ENCODE peak calls at places on chromosomes 2 and 18, in seven cellular contexts. One of them, this sample, is unnamed.

GRCh38 chr2:112768432-112768831 is 4.0 kb upstream of the CKAP2L start:
- DNase-seq in mesothelial cell of epicardium: no peak
- DNase-seq in renal cortical epithelial cell: peak
- DNase-seq in A549: no peak
- DNase-seq in MCF 10A: no peak
- DNase-seq in CD4-positive, alpha-beta T cell: no peak
- DNase-seq in CD8-positive, alpha-beta T cell: no peak
- DNase-seq in this sample: peak

GRCh38 chr2:52210161-52210560 is 1178.2 kb upstream of the NRXN1 start:
- DNase-seq in mesothelial cell of epicardium: no peak
- DNase-seq in renal cortical epithelial cell: no peak
- DNase-seq in A549: no peak
- DNase-seq in MCF 10A: peak
- DNase-seq in CD4-positive, alpha-beta T cell: no peak
- DNase-seq in CD8-positive, alpha-beta T cell: no peak
- DNase-seq in this sample: no peak

GRCh38 chr2:38505779-38506178 is 96.9 kb downstream of the HNRNPLL start:
- DNase-seq in mesothelial cell of epicardium: no peak
- DNase-seq in renal cortical epithelial cell: peak
- DNase-seq in A549: no peak
- DNase-seq in MCF 10A: peak
- DNase-seq in CD4-positive, alpha-beta T cell: no peak
- DNase-seq in CD8-positive, alpha-beta T cell: no peak
- DNase-seq in this sample: peak

GRCh38 chr2:144233226-144234114 is 286.4 kb downstream of the ZEB2 start:
- DNase-seq in mesothelial cell of epicardium: no peak
- DNase-seq in renal cortical epithelial cell: no peak
- DNase-seq in A549: no peak
- DNase-seq in MCF 10A: no peak
- DNase-seq in CD4-positive, alpha-beta T cell: no peak
- DNase-seq in CD8-positive, alpha-beta T cell: no peak
- DNase-seq in this sample: no peak

GRCh38 chr2:54599914-54600313 is 123.5 kb upstream of the EML6 start:
- DNase-seq in mesothelial cell of epicardium: no peak
- DNase-seq in renal cortical epithelial cell: no peak
- DNase-seq in A549: no peak
- DNase-seq in MCF 10A: peak
- DNase-seq in CD4-positive, alpha-beta T cell: no peak
- DNase-seq in CD8-positive, alpha-beta T cell: peak
- DNase-seq in this sample: peak

GRCh38 chr2:9638532-9638931 is 7.7 kb upstream of the YWHAQ start:
- DNase-seq in mesothelial cell of epicardium: no peak
- DNase-seq in renal cortical epithelial cell: peak
- DNase-seq in A549: peak
- DNase-seq in MCF 10A: peak
- DNase-seq in CD4-positive, alpha-beta T cell: no peak
- DNase-seq in CD8-positive, alpha-beta T cell: no peak
- DNase-seq in this sample: peak

GRCh38 chr18:35456181-35456850 is 41.4 kb downstream of the INO80C start:
- DNase-seq in mesothelial cell of epicardium: no peak
- DNase-seq in renal cortical epithelial cell: peak
- DNase-seq in A549: no peak
- DNase-seq in MCF 10A: peak
- DNase-seq in CD4-positive, alpha-beta T cell: no peak
- DNase-seq in CD8-positive, alpha-beta T cell: no peak
- DNase-seq in this sample: peak

GRCh38 chr2:30514134-30514860 is 67.3 kb downstream of the LCLAT1 start:
- DNase-seq in mesothelial cell of epicardium: no peak
- DNase-seq in renal cortical epithelial cell: peak
- DNase-seq in A549: no peak
- DNase-seq in MCF 10A: peak
- DNase-seq in CD4-positive, alpha-beta T cell: no peak
- DNase-seq in CD8-positive, alpha-beta T cell: no peak
- DNase-seq in this sample: peak

GRCh38 chr2:86787701-86788100 is 3.0 kb downstream of the CD8A start:
- DNase-seq in mesothelial cell of epicardium: no peak
- DNase-seq in renal cortical epithelial cell: no peak
- DNase-seq in A549: no peak
- DNase-seq in MCF 10A: no peak
- DNase-seq in CD4-positive, alpha-beta T cell: no peak
- DNase-seq in CD8-positive, alpha-beta T cell: peak
- DNase-seq in this sample: no peak

GRCh38 chr2:39156107-39156506 is 35.3 kb upstream of the SOS1 start:
- DNase-seq in mesothelial cell of epicardium: no peak
- DNase-seq in renal cortical epithelial cell: no peak
- DNase-seq in A549: no peak
- DNase-seq in MCF 10A: no peak
- DNase-seq in CD4-positive, alpha-beta T cell: no peak
- DNase-seq in CD8-positive, alpha-beta T cell: no peak
- DNase-seq in this sample: no peak

GRCh38 chr2:134706587-134707329 is 12.0 kb downstream of the TMEM163 start:
- DNase-seq in mesothelial cell of epicardium: no peak
- DNase-seq in renal cortical epithelial cell: peak
- DNase-seq in A549: no peak
- DNase-seq in MCF 10A: no peak
- DNase-seq in CD4-positive, alpha-beta T cell: no peak
- DNase-seq in CD8-positive, alpha-beta T cell: no peak
- DNase-seq in this sample: peak

GRCh38 chr18:54558609-54559585 is 32.1 kb upstream of the DYNAP start:
- DNase-seq in mesothelial cell of epicardium: no peak
- DNase-seq in renal cortical epithelial cell: peak
- DNase-seq in A549: peak
- DNase-seq in MCF 10A: peak
- DNase-seq in CD4-positive, alpha-beta T cell: no peak
- DNase-seq in CD8-positive, alpha-beta T cell: no peak
- DNase-seq in this sample: peak

GRCh38 chr2:233235977-233236376 is 15.5 kb upstream of the ATG16L1 start:
- DNase-seq in mesothelial cell of epicardium: no peak
- DNase-seq in renal cortical epithelial cell: no peak
- DNase-seq in A549: no peak
- DNase-seq in MCF 10A: no peak
- DNase-seq in CD4-positive, alpha-beta T cell: no peak
- DNase-seq in CD8-positive, alpha-beta T cell: no peak
- DNase-seq in this sample: no peak

GRCh38 chr2:68970566-68970965 is 3.9 kb upstream of the GKN1 start:
- DNase-seq in mesothelial cell of epicardium: no peak
- DNase-seq in renal cortical epithelial cell: no peak
- DNase-seq in A549: no peak
- DNase-seq in MCF 10A: no peak
- DNase-seq in CD4-positive, alpha-beta T cell: no peak
- DNase-seq in CD8-positive, alpha-beta T cell: no peak
- DNase-seq in this sample: no peak

GRCh38 chr2:147396890-147397289 is 447.9 kb upstream of the ACVR2A start:
- DNase-seq in mesothelial cell of epicardium: no peak
- DNase-seq in renal cortical epithelial cell: no peak
- DNase-seq in A549: no peak
- DNase-seq in MCF 10A: no peak
- DNase-seq in CD4-positive, alpha-beta T cell: no peak
- DNase-seq in CD8-positive, alpha-beta T cell: no peak
- DNase-seq in this sample: no peak

GRCh38 chr2:113080134-113080533 is 12.4 kb downstream of the IL1F10 start:
- DNase-seq in mesothelial cell of epicardium: no peak
- DNase-seq in renal cortical epithelial cell: no peak
- DNase-seq in A549: peak
- DNase-seq in MCF 10A: peak
- DNase-seq in CD4-positive, alpha-beta T cell: peak
- DNase-seq in CD8-positive, alpha-beta T cell: peak
- DNase-seq in this sample: no peak

GRCh38 chr2:203061346-203061745 is 46.7 kb downstream of the NBEAL1 start:
- DNase-seq in mesothelial cell of epicardium: no peak
- DNase-seq in renal cortical epithelial cell: peak
- DNase-seq in A549: peak
- DNase-seq in MCF 10A: no peak
- DNase-seq in CD4-positive, alpha-beta T cell: no peak
- DNase-seq in CD8-positive, alpha-beta T cell: no peak
- DNase-seq in this sample: peak

GRCh38 chr18:5914971-5915370 is 19.6 kb upstream of the TMEM200C start:
- DNase-seq in mesothelial cell of epicardium: no peak
- DNase-seq in renal cortical epithelial cell: no peak
- DNase-seq in A549: no peak
- DNase-seq in MCF 10A: no peak
- DNase-seq in CD4-positive, alpha-beta T cell: no peak
- DNase-seq in CD8-positive, alpha-beta T cell: no peak
- DNase-seq in this sample: no peak

GRCh38 chr2:110933420-110933819 is 187.3 kb upstream of the BCL2L11 start:
- DNase-seq in mesothelial cell of epicardium: no peak
- DNase-seq in renal cortical epithelial cell: no peak
- DNase-seq in A549: no peak
- DNase-seq in MCF 10A: no peak
- DNase-seq in CD4-positive, alpha-beta T cell: no peak
- DNase-seq in CD8-positive, alpha-beta T cell: no peak
- DNase-seq in this sample: no peak

GRCh38 chr2:199739413-199740110 is 111.4 kb downstream of the FTCDNL1 start:
- DNase-seq in mesothelial cell of epicardium: peak
- DNase-seq in renal cortical epithelial cell: peak
- DNase-seq in A549: peak
- DNase-seq in MCF 10A: peak
- DNase-seq in CD4-positive, alpha-beta T cell: peak
- DNase-seq in CD8-positive, alpha-beta T cell: peak
- DNase-seq in this sample: peak

GRCh38 chr2:213934560-213934959 is 476.3 kb upstream of the VWC2L start:
- DNase-seq in mesothelial cell of epicardium: no peak
- DNase-seq in renal cortical epithelial cell: peak
- DNase-seq in A549: peak
- DNase-seq in MCF 10A: peak
- DNase-seq in CD4-positive, alpha-beta T cell: no peak
- DNase-seq in CD8-positive, alpha-beta T cell: no peak
- DNase-seq in this sample: no peak

GRCh38 chr18:58218111-58218510 is 174.1 kb downstream of the NEDD4L start:
- DNase-seq in mesothelial cell of epicardium: no peak
- DNase-seq in renal cortical epithelial cell: no peak
- DNase-seq in A549: no peak
- DNase-seq in MCF 10A: peak
- DNase-seq in CD4-positive, alpha-beta T cell: no peak
- DNase-seq in CD8-positive, alpha-beta T cell: no peak
- DNase-seq in this sample: peak

GRCh38 chr18:43887491-43887890 is 610.2 kb upstream of the SYT4 start:
- DNase-seq in mesothelial cell of epicardium: no peak
- DNase-seq in renal cortical epithelial cell: peak
- DNase-seq in A549: no peak
- DNase-seq in MCF 10A: no peak
- DNase-seq in CD4-positive, alpha-beta T cell: no peak
- DNase-seq in CD8-positive, alpha-beta T cell: no peak
- DNase-seq in this sample: peak

GRCh38 chr2:50291535-50291934 is 740.4 kb downstream of the NRXN1 start:
- DNase-seq in mesothelial cell of epicardium: no peak
- DNase-seq in renal cortical epithelial cell: no peak
- DNase-seq in A549: no peak
- DNase-seq in MCF 10A: no peak
- DNase-seq in CD4-positive, alpha-beta T cell: no peak
- DNase-seq in CD8-positive, alpha-beta T cell: no peak
- DNase-seq in this sample: no peak

GRCh38 chr2:106843001-106843909 is 42.7 kb downstream of the ST6GAL2 start:
- DNase-seq in mesothelial cell of epicardium: no peak
- DNase-seq in renal cortical epithelial cell: no peak
- DNase-seq in A549: no peak
- DNase-seq in MCF 10A: no peak
- DNase-seq in CD4-positive, alpha-beta T cell: no peak
- DNase-seq in CD8-positive, alpha-beta T cell: no peak
- DNase-seq in this sample: no peak

GRCh38 chr2:166170356-166170755 is 42.5 kb upstream of the SCN1A start:
- DNase-seq in mesothelial cell of epicardium: no peak
- DNase-seq in renal cortical epithelial cell: peak
- DNase-seq in A549: no peak
- DNase-seq in MCF 10A: peak
- DNase-seq in CD4-positive, alpha-beta T cell: no peak
- DNase-seq in CD8-positive, alpha-beta T cell: no peak
- DNase-seq in this sample: peak

GRCh38 chr2:38308821-38309220 is 68.3 kb downstream of the ATL2 start:
- DNase-seq in mesothelial cell of epicardium: no peak
- DNase-seq in renal cortical epithelial cell: no peak
- DNase-seq in A549: no peak
- DNase-seq in MCF 10A: no peak
- DNase-seq in CD4-positive, alpha-beta T cell: no peak
- DNase-seq in CD8-positive, alpha-beta T cell: no peak
- DNase-seq in this sample: no peak

GRCh38 chr2:41933035-41933429 is 114.8 kb upstream of the PKDCC start:
- DNase-seq in mesothelial cell of epicardium: no peak
- DNase-seq in renal cortical epithelial cell: no peak
- DNase-seq in A549: no peak
- DNase-seq in MCF 10A: no peak
- DNase-seq in CD4-positive, alpha-beta T cell: no peak
- DNase-seq in CD8-positive, alpha-beta T cell: no peak
- DNase-seq in this sample: no peak

GRCh38 chr2:152134488-152135280 is 35.8 kb upstream of the CACNB4 start:
- DNase-seq in mesothelial cell of epicardium: no peak
- DNase-seq in renal cortical epithelial cell: peak
- DNase-seq in A549: no peak
- DNase-seq in MCF 10A: peak
- DNase-seq in CD4-positive, alpha-beta T cell: no peak
- DNase-seq in CD8-positive, alpha-beta T cell: no peak
- DNase-seq in this sample: peak

GRCh38 chr2:37637122-37637875 is 34.1 kb downstream of the CDC42EP3 start:
- DNase-seq in mesothelial cell of epicardium: no peak
- DNase-seq in renal cortical epithelial cell: no peak
- DNase-seq in A549: no peak
- DNase-seq in MCF 10A: no peak
- DNase-seq in CD4-positive, alpha-beta T cell: no peak
- DNase-seq in CD8-positive, alpha-beta T cell: no peak
- DNase-seq in this sample: no peak

GRCh38 chr2:47724221-47724981 is 58.5 kb upstream of the MSH6 start:
- DNase-seq in mesothelial cell of epicardium: no peak
- DNase-seq in renal cortical epithelial cell: peak
- DNase-seq in A549: no peak
- DNase-seq in MCF 10A: peak
- DNase-seq in CD4-positive, alpha-beta T cell: no peak
- DNase-seq in CD8-positive, alpha-beta T cell: no peak
- DNase-seq in this sample: peak

GRCh38 chr18:37484893-37485834 is 80.4 kb downstream of the CELF4 start:
- DNase-seq in mesothelial cell of epicardium: peak
- DNase-seq in renal cortical epithelial cell: peak
- DNase-seq in A549: peak
- DNase-seq in MCF 10A: no peak
- DNase-seq in CD4-positive, alpha-beta T cell: no peak
- DNase-seq in CD8-positive, alpha-beta T cell: no peak
- DNase-seq in this sample: peak

GRCh38 chr2:26724784-26725515 is 32.4 kb downstream of the KCNK3 start:
- DNase-seq in mesothelial cell of epicardium: no peak
- DNase-seq in renal cortical epithelial cell: no peak
- DNase-seq in A549: no peak
- DNase-seq in MCF 10A: no peak
- DNase-seq in CD4-positive, alpha-beta T cell: no peak
- DNase-seq in CD8-positive, alpha-beta T cell: no peak
- DNase-seq in this sample: no peak

GRCh38 chr2:105070010-105070865 is 32.4 kb downstream of the MRPS9 start:
- DNase-seq in mesothelial cell of epicardium: no peak
- DNase-seq in renal cortical epithelial cell: no peak
- DNase-seq in A549: no peak
- DNase-seq in MCF 10A: no peak
- DNase-seq in CD4-positive, alpha-beta T cell: no peak
- DNase-seq in CD8-positive, alpha-beta T cell: no peak
- DNase-seq in this sample: no peak

GRCh38 chr2:64649626-64650025 is 4.1 kb downstream of the SERTAD2 start:
- DNase-seq in mesothelial cell of epicardium: no peak
- DNase-seq in renal cortical epithelial cell: no peak
- DNase-seq in A549: no peak
- DNase-seq in MCF 10A: no peak
- DNase-seq in CD4-positive, alpha-beta T cell: no peak
- DNase-seq in CD8-positive, alpha-beta T cell: no peak
- DNase-seq in this sample: no peak

GRCh38 chr18:56447972-56448371 is 190.4 kb downstream of the TXNL1 start:
- DNase-seq in mesothelial cell of epicardium: no peak
- DNase-seq in renal cortical epithelial cell: no peak
- DNase-seq in A549: no peak
- DNase-seq in MCF 10A: no peak
- DNase-seq in CD4-positive, alpha-beta T cell: no peak
- DNase-seq in CD8-positive, alpha-beta T cell: no peak
- DNase-seq in this sample: peak